ENCODE peak calls at places on chromosomes 7 and 10, in six cellular contexts. R, E, D, Q, A and S are unnamed samples. For H3K4me1, the result is how much of the 10 kb centered on the place peaks cover.

GRCh38 chr10:116948530-116948870 is 56.5 kb downstream of the SHTN1 start:
- DNase-seq in R (no peak), E (no peak), A (no peak), D (no peak), Q (no peak), S (no peak)

GRCh38 chr7:135441791-135442190 is 68.1 kb downstream of the CNOT4 start:
- DNase-seq in R (peak), A (no peak), E (no peak), Q (peak), D (no peak), S (no peak)

GRCh38 chr10:28714401-28715053 is 37.2 kb downstream of the BAMBI start:
- DNase-seq in D (no peak), Q (no peak), A (no peak), E (no peak), R (no peak), S (no peak)

GRCh38 chr7:155493744-155494538 is 36.0 kb downstream of the EN2 start:
- DNase-seq in E (no peak), A (no peak), Q (no peak), D (no peak), R (no peak), S (no peak)

GRCh38 chr10:97542169-97543024 is 30.2 kb upstream of the ANKRD2 start:
- DNase-seq in E (peak), Q (peak), R (peak), D (peak), A (peak), S (peak)

GRCh38 chr7:148987751-148988512 is 40.4 kb downstream of the PDIA4 start:
- DNase-seq in A (no peak), R (no peak), E (no peak), D (no peak), Q (peak), S (no peak)

GRCh38 chr7:37943905-37944736 is 23.7 kb downstream of the EPDR1 start:
- DNase-seq in D (no peak), R (no peak), E (no peak), Q (no peak), A (peak), S (no peak)

GRCh38 chr7:8278183-8278582 is 16.2 kb upstream of the ICA1 start:
- DNase-seq in D (no peak), R (no peak), E (no peak), Q (no peak), A (no peak), S (no peak)

GRCh38 chr7:126727930-126728331 is 524.8 kb downstream of the GRM8 start:
- DNase-seq in A (no peak), R (no peak), E (no peak), Q (peak), D (no peak), S (no peak)

GRCh38 chr7:29684787-29685650 is 121.3 kb upstream of the WIPF3 start:
- DNase-seq in R (peak), Q (peak), E (peak), D (peak), A (peak), S (peak)

GRCh38 chr7:6175642-6176041 is 96.8 kb downstream of the CYTH3 start:
- DNase-seq in E (peak), Q (peak), D (no peak), R (peak), A (no peak), S (no peak)

GRCh38 chr10:20712766-20713165 is 184.3 kb downstream of the NEBL start:
- DNase-seq in D (no peak), Q (no peak), R (no peak), A (no peak), E (no peak), S (no peak)

GRCh38 chr10:61486738-61487396 is 33.7 kb upstream of the TMEM26 start:
- DNase-seq in D (no peak), Q (peak), E (no peak), R (peak), A (no peak), S (no peak)

GRCh38 chr7:7104314-7104698 is 78.0 kb upstream of the C1GALT1 start:
- DNase-seq in E (no peak), R (no peak), Q (no peak), A (no peak), D (no peak), S (no peak)

GRCh38 chr10:31419394-31420063 is 100.5 kb downstream of the ZEB1 start:
- DNase-seq in Q (peak), E (no peak), R (peak), A (no peak), D (no peak), S (no peak)

GRCh38 chr7:117673367-117673766 is 193.5 kb downstream of the CFTR start:
- DNase-seq in R (peak), E (no peak), Q (peak), D (no peak), A (peak), S (no peak)

GRCh38 chr7:30871655-30872054 is 40.0 kb upstream of the AQP1 start:
- DNase-seq in A (no peak), D (no peak), R (no peak), E (no peak), Q (no peak), S (no peak)

GRCh38 chr7:2655870-2656614 is 24.3 kb downstream of the TTYH3 start:
- DNase-seq in E (no peak), D (no peak), Q (no peak), A (no peak), R (no peak), S (no peak)

GRCh38 chr7:68133045-68133444 is 1136.4 kb downstream of the TYW1 start:
- DNase-seq in R (no peak), D (no peak), A (no peak), E (no peak), Q (no peak), S (no peak)

GRCh38 chr7:155300641-155301452 is 3.2 kb downstream of the INSIG1 start:
- DNase-seq in A (no peak), D (no peak), Q (no peak), R (no peak), E (no peak), S (no peak)

GRCh38 chr7:118057404-118057803 is 126.6 kb upstream of the LSM8 start:
- DNase-seq in A (no peak), Q (no peak), E (no peak), D (no peak), R (no peak), S (no peak)

GRCh38 chr10:62726142-62726541 is 78.4 kb upstream of the ADO start:
- DNase-seq in R (no peak), E (no peak), A (no peak), D (no peak), Q (no peak), S (no peak)

GRCh38 chr7:44998153-44998871 is 1.7 kb upstream of the CCM2 start:
- DNase-seq in R (no peak), E (no peak), D (no peak), A (no peak), Q (no peak), S (no peak)

GRCh38 chr7:22499044-22499443 is 944 bp downstream of the STEAP1B start:
- DNase-seq in E (no peak), R (peak), D (no peak), A (no peak), Q (peak), S (no peak)

GRCh38 chr7:130890176-130891020 is 156.4 kb upstream of the KLF14 start:
- DNase-seq in R (peak), E (no peak), A (no peak), Q (peak), D (no peak), S (no peak)

GRCh38 chr7:30564243-30564892 is 30.3 kb upstream of the GARS1 start:
- DNase-seq in D (peak), A (peak), R (peak), E (peak), Q (peak), S (peak)

GRCh38 chr10:121608669-121609190 is 10.5 kb upstream of the FGFR2 start:
- DNase-seq in R (no peak), E (no peak), D (peak), Q (peak), A (peak), S (peak)

GRCh38 chr10:88281592-88282268 is 301.4 kb downstream of the RNLS start:
- DNase-seq in R (peak), E (no peak), A (no peak), D (no peak), Q (peak), S (no peak)

GRCh38 chr7:149296368-149296767 is 34.4 kb downstream of the ZNF783 start:
- DNase-seq in D (no peak), Q (no peak), R (no peak), A (no peak), E (no peak), S (no peak)

GRCh38 chr7:51340029-51340838 is 23.6 kb upstream of the COBL start:
- DNase-seq in E (no peak), D (no peak), Q (no peak), A (no peak), R (no peak), S (no peak)

GRCh38 chr7:108723343-108723957 is 153.8 kb downstream of the DNAJB9 start:
- DNase-seq in A (no peak), E (no peak), D (no peak), R (no peak), Q (no peak), S (no peak)

GRCh38 chr10:92395271-92395670 is 104.3 kb downstream of the MARCHF5 start:
- DNase-seq in E (no peak), D (no peak), Q (no peak), R (no peak), A (no peak), S (no peak)

GRCh38 chr10:683448-684071 is 5.9 kb downstream of the DIP2C start:
- DNase-seq in Q (peak), E (peak), A (no peak), R (peak), D (peak), S (no peak)

GRCh38 chr7:602341-603141 is 82.9 kb upstream of the PDGFA start:
- DNase-seq in R (no peak), Q (peak), A (no peak), D (no peak), E (no peak), S (no peak)

GRCh38 chr7:600935-601334 is 81.3 kb upstream of the PDGFA start:
- DNase-seq in D (no peak), R (no peak), E (no peak), A (no peak), Q (no peak), S (no peak)

GRCh38 chr7:600149-600814 is 80.6 kb upstream of the PDGFA start:
- DNase-seq in Q (no peak), D (no peak), E (no peak), A (no peak), R (no peak), S (no peak)

GRCh38 chr7:603152-603941 is 83.7 kb upstream of the PDGFA start:
- DNase-seq in E (no peak), D (no peak), R (no peak), Q (no peak), A (no peak), S (no peak)

DNA sequence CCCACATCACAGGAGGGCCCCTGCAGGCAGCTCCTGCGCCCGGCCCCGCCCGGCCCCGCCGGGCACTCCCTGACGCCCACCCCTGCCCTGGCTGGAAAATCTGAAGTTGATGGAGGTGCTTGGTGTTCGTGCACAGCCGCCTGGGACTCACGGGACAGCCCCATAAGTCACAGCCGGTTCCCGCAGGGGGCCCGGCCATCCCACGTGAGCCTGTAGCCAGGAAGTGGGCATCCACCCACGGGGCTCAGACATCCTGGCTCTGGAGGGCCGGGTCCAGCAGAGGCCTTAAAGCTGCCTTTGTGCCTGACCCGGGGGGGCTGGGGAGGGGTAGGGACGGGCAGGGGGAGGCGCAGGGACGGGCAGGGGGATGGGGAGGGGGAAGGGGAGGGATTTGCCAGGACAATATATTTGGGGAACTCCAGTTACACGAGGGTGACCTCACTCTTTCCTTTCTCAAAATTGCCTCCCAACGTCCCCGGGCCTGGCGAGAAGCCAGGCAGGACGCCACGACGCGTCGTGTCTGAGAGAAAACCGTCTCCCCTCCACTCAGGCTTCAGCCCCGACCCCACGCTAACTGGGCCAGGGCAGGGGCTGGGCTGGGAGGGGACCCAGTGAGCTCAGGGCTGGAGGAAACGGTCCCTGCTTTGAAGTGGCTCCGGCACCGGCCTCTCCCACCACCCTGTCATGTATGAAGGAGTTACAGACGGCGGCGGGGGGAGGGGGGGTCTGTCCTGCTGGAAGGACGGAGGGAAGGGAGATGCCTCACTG is 82.1 kb upstream of the PDGFA start:
- DNase-seq in R (no peak), Q (peak), E (peak), A (no peak), D (peak), S (peak)
- H3K4me3 ChIP-seq in R (no peak), Q (no peak), E (peak), A (no peak), D (peak), S (peak)

GRCh38 chr7:107167483-107168232 is 1.1 kb upstream of the HBP1 start:
- DNase-seq in E (no peak), D (peak), R (peak), A (no peak), Q (peak), S (no peak)

GRCh38 chr7:107170051-107170661 is 1.4 kb downstream of the HBP1 start:
- DNase-seq in E (no peak), D (no peak), Q (peak), A (no peak), R (no peak), S (no peak)

GRCh38 chr7:107166702-107167426 is 1.9 kb upstream of the HBP1 start:
- DNase-seq in R (no peak), D (no peak), E (no peak), Q (peak), A (no peak), S (no peak)

GRCh38 chr7:107169120-107170050 is 582 bp downstream of the HBP1 start:
- DNase-seq in A (peak), E (peak), Q (peak), R (peak), D (peak), S (peak)

GRCh38 chr7:107168233-107169119 is at the start of gene HBP1:
- DNase-seq in D (peak), A (peak), R (peak), E (peak), Q (peak), S (peak)
- H3K4me1 ChIP-seq in D (under half), A (under half), R (under half), E (under half), Q (under half), S (under half)

DNA sequence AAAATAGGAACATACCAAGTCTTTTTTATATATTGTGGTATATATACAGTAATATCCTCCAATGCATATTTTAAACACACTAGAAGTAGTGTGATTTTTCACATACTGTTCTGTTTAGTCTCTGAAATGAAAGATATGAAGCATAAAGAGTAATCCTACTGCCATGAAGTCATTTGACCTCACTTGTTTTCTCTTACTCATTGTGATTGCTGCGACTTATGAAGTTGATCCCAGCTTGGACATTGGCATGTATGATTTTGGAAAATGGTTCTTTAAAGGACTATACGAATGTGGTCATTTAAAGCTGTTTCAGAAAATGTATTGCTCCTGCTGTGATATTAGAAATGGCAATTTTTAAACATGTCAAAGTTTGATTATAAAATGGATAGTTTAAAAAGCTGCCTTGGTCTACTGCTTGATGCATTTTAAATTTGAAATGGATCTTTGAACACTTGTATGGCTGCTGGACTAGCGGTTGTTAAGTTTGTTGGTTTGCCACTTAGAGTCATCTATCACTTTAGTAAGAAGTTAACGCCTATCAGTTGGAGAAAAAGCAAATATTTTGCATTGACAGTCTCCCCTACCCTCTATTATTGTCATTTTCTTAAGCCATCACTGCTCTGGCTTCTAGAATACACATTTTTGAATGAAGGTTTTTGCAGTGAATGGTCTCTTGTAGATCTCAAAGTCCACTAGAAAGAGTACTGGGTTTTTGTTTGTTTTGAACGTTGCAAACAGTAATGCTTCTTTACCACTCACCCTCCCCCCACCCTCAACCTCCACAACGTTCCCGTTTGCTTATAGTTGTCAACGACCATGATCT is 881 bp upstream of the PCGF5 start:
- DNase-seq in D (no peak), Q (no peak), E (no peak), R (no peak), A (no peak), S (no peak)
- H3K4me3 ChIP-seq in D (peak), Q (peak), E (peak), R (peak), A (peak), S (peak)

GRCh38 chr7:40535678-40536077 is 400.9 kb downstream of the SUGCT start:
- DNase-seq in R (no peak), Q (no peak), D (no peak), A (no peak), E (no peak), S (no peak)

GRCh38 chr7:40536406-40536805 is 401.6 kb downstream of the SUGCT start:
- DNase-seq in R (no peak), D (no peak), A (no peak), Q (no peak), E (no peak), S (no peak)

GRCh38 chr7:40527723-40528122 is 392.9 kb downstream of the SUGCT start:
- DNase-seq in D (no peak), Q (no peak), A (no peak), R (no peak), E (no peak), S (no peak)

GRCh38 chr7:40530292-40530691 is 395.5 kb downstream of the SUGCT start:
- DNase-seq in A (no peak), Q (no peak), E (no peak), D (no peak), R (peak), S (no peak)

GRCh38 chr7:40531946-40532345 is 397.1 kb downstream of the SUGCT start:
- DNase-seq in D (no peak), A (no peak), Q (no peak), R (no peak), E (no peak), S (no peak)
- H3K4me1 ChIP-seq in D (under half), A (under half), Q (under half), R (under half), E (under half), S (under half)

GRCh38 chr10:13822475-13822874 is 235.7 kb downstream of the PRPF18 start:
- DNase-seq in D (no peak), E (no peak), Q (no peak), A (no peak), R (no peak), S (no peak)
- H3K4me3 ChIP-seq in D (no peak), E (no peak), Q (no peak), A (no peak), R (no peak), S (no peak)